ENCODE peak calls at places on chromosomes 7 and 10, in six cellular contexts. O is GM13976, I is GM12865, N is NCI-H2081, P is GM23248, G is glutamatergic neuron. F is an unnamed sample.

GRCh38 chr10:88913157-88913556 is 33.1 kb downstream of the STAMBPL1 start:
- DNase-seq in O (no peak), I (no peak), N (peak), P (no peak), G (peak), F (peak)

GRCh38 chr10:43056568-43057011 is 20.3 kb upstream of the RET start:
- DNase-seq in O (no peak), I (no peak), N (no peak), P (no peak), G (peak), F (no peak)

GRCh38 chr7:28466341-28466740 is 54.0 kb downstream of the CREB5 start:
- DNase-seq in O (no peak), I (no peak), N (no peak), P (peak), G (no peak), F (no peak)

GRCh38 chr7:157150825-157151412 is 12.2 kb downstream of the UBE3C start:
- DNase-seq in O (no peak), I (no peak), N (no peak), P (peak), G (peak), F (no peak)

GRCh38 chr10:22333667-22334282 is 11.5 kb upstream of the SPAG6 start:
- DNase-seq in O (no peak), I (no peak), N (no peak), P (no peak), G (no peak), F (no peak)

GRCh38 chr10:3701490-3701889 is 83.5 kb downstream of the KLF6 start:
- DNase-seq in O (no peak), I (no peak), N (no peak), P (no peak), G (no peak), F (no peak)

GRCh38 chr7:17408245-17408903 is 109.9 kb downstream of the AHR start:
- DNase-seq in O (no peak), I (no peak), N (no peak), P (peak), G (no peak), F (no peak)

GRCh38 chr7:124536156-124536762 is 229.3 kb downstream of the GPR37 start:
- DNase-seq in O (no peak), I (no peak), N (no peak), P (no peak), G (no peak), F (no peak)

GRCh38 chr7:100089458-100090201 is 861 bp downstream of the COPS6 start:
- DNase-seq in O (no peak), I (no peak), N (no peak), P (peak), G (no peak), F (no peak)

GRCh38 chr7:110856704-110857103 is 234.2 kb upstream of the LRRN3 start:
- DNase-seq in O (no peak), I (no peak), N (no peak), P (peak), G (no peak), F (no peak)

GRCh38 chr10:69635428-69636272 is 5.6 kb downstream of the FAM241B start:
- DNase-seq in O (peak), I (no peak), N (no peak), P (no peak), G (no peak), F (no peak)

GRCh38 chr7:44291733-44292395 is 33.5 kb downstream of the CAMK2B start:
- DNase-seq in O (no peak), I (no peak), N (no peak), P (no peak), G (no peak), F (no peak)

GRCh38 chr7:85693326-85693725 is 506.5 kb upstream of the SEMA3D start:
- DNase-seq in O (no peak), I (no peak), N (no peak), P (peak), G (no peak), F (no peak)

F was measured in NCI-H1105 treated with DMSO at 0.1 percent for 48 hours.